ENCODE peak calls at places on chromosomes 6 and 20, in eight cellular contexts. One of them, this sample, is unnamed.

GRCh38 chr20:43537921-43538854 is 20.6 kb upstream of the SGK2 start:
- DNase-seq in activated T-cell treated with anti-CD3 and anti-CD28 coated beads for 1 hour: peak; percentile 32
- DNase-seq in Daoy: peak; percentile 51
- DNase-seq in cardiac muscle cell: peak; percentile 73
- DNase-seq in NCI-H1105 treated with DMSO at 0.1 percent for 48 hours: peak; percentile 43
- DNase-seq in fibroblast of mammary gland: peak; percentile 66
- DNase-seq in HFFc6: peak; percentile 48
- DNase-seq in pancreas: peak; percentile 52
- DNase-seq in this sample: peak; percentile 41

GRCh38 chr6:88952065-88952704 is 11.2 kb downstream of the RNGTT start:
- DNase-seq in NCI-H1105 treated with DMSO at 0.1 percent for 48 hours: no peak
- DNase-seq in activated T-cell treated with anti-CD3 and anti-CD28 coated beads for 1 hour: no peak
- DNase-seq in fibroblast of mammary gland: peak; percentile 34
- DNase-seq in Daoy: no peak
- DNase-seq in HFFc6: no peak
- DNase-seq in cardiac muscle cell: no peak
- DNase-seq in pancreas: no peak
- DNase-seq in this sample: no peak

GRCh38 chr20:53918949-53919361 is 151.4 kb downstream of the BCAS1 start:
- DNase-seq in pancreas: no peak
- DNase-seq in HFFc6: no peak
- DNase-seq in Daoy: no peak
- DNase-seq in cardiac muscle cell: peak; percentile 55
- DNase-seq in activated T-cell treated with anti-CD3 and anti-CD28 coated beads for 1 hour: no peak
- DNase-seq in NCI-H1105 treated with DMSO at 0.1 percent for 48 hours: peak; percentile 5
- DNase-seq in fibroblast of mammary gland: no peak
- DNase-seq in this sample: no peak

GRCh38 chr6:135149376-135149775 is 31.7 kb upstream of the MYB start:
- DNase-seq in cardiac muscle cell: no peak
- DNase-seq in Daoy: no peak
- DNase-seq in activated T-cell treated with anti-CD3 and anti-CD28 coated beads for 1 hour: no peak
- DNase-seq in pancreas: no peak
- DNase-seq in NCI-H1105 treated with DMSO at 0.1 percent for 48 hours: no peak
- DNase-seq in fibroblast of mammary gland: no peak
- DNase-seq in HFFc6: no peak
- DNase-seq in this sample: no peak

GRCh38 chr6:97218912-97219311 is 64.1 kb downstream of the MMS22L start:
- DNase-seq in pancreas: no peak
- DNase-seq in NCI-H1105 treated with DMSO at 0.1 percent for 48 hours: no peak
- DNase-seq in Daoy: no peak
- DNase-seq in HFFc6: no peak
- DNase-seq in activated T-cell treated with anti-CD3 and anti-CD28 coated beads for 1 hour: no peak
- DNase-seq in cardiac muscle cell: no peak
- DNase-seq in fibroblast of mammary gland: no peak
- DNase-seq in this sample: no peak

GRCh38 chr6:1640476-1640875 is 30.8 kb downstream of the FOXC1 start:
- DNase-seq in fibroblast of mammary gland: no peak
- DNase-seq in activated T-cell treated with anti-CD3 and anti-CD28 coated beads for 1 hour: no peak
- DNase-seq in HFFc6: no peak
- DNase-seq in Daoy: no peak
- DNase-seq in cardiac muscle cell: no peak
- DNase-seq in pancreas: no peak
- DNase-seq in NCI-H1105 treated with DMSO at 0.1 percent for 48 hours: no peak
- DNase-seq in this sample: no peak

GRCh38 chr20:59165389-59165785 is 1.8 kb downstream of the ZNF831 start:
- DNase-seq in pancreas: no peak
- DNase-seq in Daoy: no peak
- DNase-seq in cardiac muscle cell: no peak
- DNase-seq in fibroblast of mammary gland: no peak
- DNase-seq in activated T-cell treated with anti-CD3 and anti-CD28 coated beads for 1 hour: no peak
- DNase-seq in NCI-H1105 treated with DMSO at 0.1 percent for 48 hours: no peak
- DNase-seq in HFFc6: no peak
- DNase-seq in this sample: no peak

GRCh38 chr6:33208089-33208967 is at the start of gene RING1:
- DNase-seq in activated T-cell treated with anti-CD3 and anti-CD28 coated beads for 1 hour: peak; percentile 80
- DNase-seq in pancreas: peak; percentile 80
- DNase-seq in NCI-H1105 treated with DMSO at 0.1 percent for 48 hours: peak; percentile 60
- DNase-seq in fibroblast of mammary gland: peak; percentile 54
- DNase-seq in cardiac muscle cell: peak; percentile 85
- DNase-seq in HFFc6: peak; percentile 61
- DNase-seq in Daoy: peak; percentile 87
- DNase-seq in this sample: peak; percentile 78

GRCh38 chr20:25571817-25572216 is 13.5 kb downstream of the NINL start:
- DNase-seq in pancreas: no peak
- DNase-seq in Daoy: no peak
- DNase-seq in HFFc6: no peak
- DNase-seq in fibroblast of mammary gland: no peak
- DNase-seq in cardiac muscle cell: no peak
- DNase-seq in NCI-H1105 treated with DMSO at 0.1 percent for 48 hours: no peak
- DNase-seq in activated T-cell treated with anti-CD3 and anti-CD28 coated beads for 1 hour: no peak
- DNase-seq in this sample: no peak

GRCh38 chr6:33277663-33278391 is 904 bp downstream of the B3GALT4 start:
- DNase-seq in activated T-cell treated with anti-CD3 and anti-CD28 coated beads for 1 hour: no peak
- DNase-seq in Daoy: peak; percentile 50
- DNase-seq in fibroblast of mammary gland: no peak
- DNase-seq in cardiac muscle cell: no peak
- DNase-seq in NCI-H1105 treated with DMSO at 0.1 percent for 48 hours: no peak
- DNase-seq in pancreas: no peak
- DNase-seq in HFFc6: no peak
- DNase-seq in this sample: no peak